ENCODE peak calls at places on chromosome 4, in five cellular contexts. R is CD4-positive, alpha-beta memory T cell; B is CD8-positive, alpha-beta memory T cell; W is DND-41; D is IMR-90. E is an unnamed sample.

GRCh38 chr4:181753189-181753588 is 490.0 kb upstream of the TENM3 start:
- DNase-seq in R (no peak), B (no peak), W (no peak), D (no peak), E (no peak)

GRCh38 chr4:80202784-80203553 is 5.7 kb downstream of the PRDM8 start:
- DNase-seq in R (peak; percentile 54), B (peak; percentile 25), W (no peak), D (peak; percentile 35), E (no peak)

GRCh38 chr4:112951362-112951962 is 98.0 kb upstream of the ANK2 start:
- DNase-seq in R (peak; percentile 3), B (no peak), W (no peak), D (peak; percentile 10), E (no peak)

GRCh38 chr4:74738756-74739155 is 55.6 kb downstream of the BTC start:
- DNase-seq in R (no peak), B (no peak), W (no peak), D (no peak), E (no peak)

GRCh38 chr4:25890653-25891485 is 23.2 kb upstream of the SMIM20 start:
- DNase-seq in R (no peak), B (no peak), W (no peak), D (no peak), E (no peak)

GRCh38 chr4:37601527-37601926 is 84.6 kb downstream of the RELL1 start:
- DNase-seq in R (no peak), B (no peak), W (no peak), D (peak; percentile 56), E (peak; percentile 10)

GRCh38 chr4:110667670-110668069 is 44.8 kb upstream of the PITX2 start:
- DNase-seq in R (no peak), B (no peak), W (no peak), D (no peak), E (no peak)

GRCh38 chr4:148109216-148109615 is 333.0 kb downstream of the NR3C2 start:
- DNase-seq in R (no peak), B (no peak), W (no peak), D (no peak), E (no peak)

GRCh38 chr4:180665994-180666818 is 1577.0 kb upstream of the TENM3 start:
- DNase-seq in R (no peak), B (no peak), W (peak; percentile 45), D (peak; percentile 63), E (peak; percentile 10)

GRCh38 chr4:54877006-54877405 is 219.2 kb downstream of the KIT start:
- DNase-seq in R (no peak), B (no peak), W (no peak), D (peak; percentile 83), E (no peak)

GRCh38 chr4:54882616-54883015 is 224.9 kb downstream of the KIT start:
- DNase-seq in R (no peak), B (no peak), W (no peak), D (peak; percentile 32), E (no peak)

GRCh38 chr4:54879576-54879975 is 221.8 kb downstream of the KIT start:
- DNase-seq in R (no peak), B (no peak), W (no peak), D (peak; percentile 87), E (no peak)
- H3K27ac ChIP-seq in R (no peak overlapping the region), B (no peak overlapping the region), W (no peak overlapping the region), D (no peak overlapping the region), E (no peak overlapping the region)

GRCh38 chr4:118113220-118113619 is 78.9 kb downstream of the NDST3 start:
- DNase-seq in R (no peak), B (no peak), W (no peak), D (peak; percentile 24), E (no peak)
- H3K27me3 ChIP-seq in R (no peaks in the 10 kb centered on the region), B (no peaks in the 10 kb centered on the region), W (no peaks in the 10 kb centered on the region), D (no peaks in the 10 kb centered on the region), E (no peaks in the 10 kb centered on the region)

GRCh38 chr4:124933521-124933920 is 221.0 kb upstream of the ANKRD50 start:
- DNase-seq in R (no peak), B (no peak), W (no peak), D (no peak), E (no peak)

GRCh38 chr4:124934921-124935320 is 222.4 kb upstream of the ANKRD50 start:
- DNase-seq in R (no peak), B (no peak), W (no peak), D (no peak), E (no peak)

GRCh38 chr4:124932447-124932846 is 219.9 kb upstream of the ANKRD50 start:
- DNase-seq in R (no peak), B (no peak), W (no peak), D (no peak), E (no peak)

GRCh38 chr4:124936427-124936826 is 223.9 kb upstream of the ANKRD50 start:
- DNase-seq in R (no peak), B (no peak), W (no peak), D (peak; percentile 60), E (no peak)

DNA sequence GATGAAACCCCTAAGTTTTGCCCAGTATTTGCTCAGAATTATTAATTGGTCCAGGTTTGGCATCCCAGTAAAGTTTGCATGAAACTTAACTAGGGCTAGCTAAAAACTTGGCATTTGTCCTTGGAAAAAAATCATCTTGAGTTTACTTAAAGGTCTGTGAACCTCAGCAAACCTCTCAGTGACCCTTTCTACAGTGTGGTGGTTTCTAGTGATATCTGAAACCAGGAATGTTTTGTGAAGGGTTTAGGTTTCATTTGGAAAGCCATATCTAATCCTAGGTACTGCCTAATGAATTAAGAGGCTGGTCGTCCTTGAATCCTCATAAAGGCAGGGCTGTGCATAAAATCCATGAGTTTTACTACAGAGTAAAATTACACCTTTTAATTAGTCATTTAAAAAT is 218.5 kb upstream of the ANKRD50 start:
- DNase-seq in R (no peak), B (no peak), W (no peak), D (peak; percentile 77), E (peak; percentile 42)
- H3K27ac ChIP-seq in R (no peak overlapping the region), B (no peak overlapping the region), W (no peak overlapping the region), D (no peak overlapping the region), E (no peak overlapping the region)

GRCh38 chr4:140740906-140741670 is 15.1 kb downstream of the TBC1D9 start:
- DNase-seq in R (no peak), B (no peak), W (no peak), D (no peak), E (no peak)

GRCh38 chr4:140744421-140744820 is 11.8 kb downstream of the TBC1D9 start:
- DNase-seq in R (no peak), B (no peak), W (no peak), D (no peak), E (no peak)

GRCh38 chr4:140740422-140740821 is 15.8 kb downstream of the TBC1D9 start:
- DNase-seq in R (no peak), B (no peak), W (no peak), D (no peak), E (no peak)

GRCh38 chr4:140743194-140743931 is 12.8 kb downstream of the TBC1D9 start:
- DNase-seq in R (no peak), B (no peak), W (no peak), D (peak; percentile 57), E (no peak)

GRCh38 chr4:140742838-140743193 is 13.4 kb downstream of the TBC1D9 start:
- DNase-seq in R (no peak), B (no peak), W (no peak), D (no peak), E (no peak)
- H3K27me3 ChIP-seq in R (no peaks in the 10 kb centered on the region), B (no peaks in the 10 kb centered on the region), W (peaks cover 6% of the 10 kb centered on the region), D (no peaks in the 10 kb centered on the region), E (no peaks in the 10 kb centered on the region)

DNA sequence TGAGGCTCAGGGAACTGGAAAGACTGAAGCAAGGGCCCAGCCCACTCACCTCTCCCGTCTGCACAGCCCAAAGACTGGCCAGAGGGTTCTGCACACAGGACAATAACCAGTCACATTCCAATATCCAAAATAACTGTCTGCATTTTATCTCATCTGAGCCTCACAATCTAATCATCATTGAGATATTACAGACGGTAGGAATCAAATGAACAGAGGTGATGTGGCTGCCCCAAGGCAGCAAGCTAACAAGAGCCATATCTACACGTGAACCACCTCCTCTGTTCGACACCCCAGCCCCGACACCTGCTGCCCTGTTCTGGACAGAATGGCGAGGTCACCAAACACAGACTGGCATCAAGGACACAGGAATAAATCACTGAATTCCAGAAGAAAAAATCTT is 60.5 kb downstream of the AFAP1 start:
- DNase-seq in R (no peak), B (no peak), W (no peak), D (no peak), E (no peak)
- H3K27ac ChIP-seq in R (no peak overlapping the region), B (no peak overlapping the region), W (no peak overlapping the region), D (peak overlapping the region; percentile 87), E (peak overlapping the region; percentile 79)

GRCh38 chr4:13534344-13535063 is 9.8 kb downstream of the NKX3-2 start:
- DNase-seq in R (no peak), B (no peak), W (no peak), D (no peak), E (no peak)

GRCh38 chr4:13535708-13536361 is 8.5 kb downstream of the NKX3-2 start:
- DNase-seq in R (no peak), B (no peak), W (no peak), D (no peak), E (no peak)

GRCh38 chr4:13536607-13537006 is 7.7 kb downstream of the NKX3-2 start:
- DNase-seq in R (no peak), B (no peak), W (no peak), D (no peak), E (no peak)

GRCh38 chr4:13533670-13534343 is 10.5 kb downstream of the NKX3-2 start:
- DNase-seq in R (no peak), B (no peak), W (no peak), D (no peak), E (no peak)

GRCh38 chr4:13535118-13535517 is 9.2 kb downstream of the NKX3-2 start:
- DNase-seq in R (no peak), B (no peak), W (no peak), D (no peak), E (no peak)
- H3K27me3 ChIP-seq in R (peaks cover 87% of the 10 kb centered on the region), B (peaks cover 94% of the 10 kb centered on the region), W (no peaks in the 10 kb centered on the region), D (peaks cover 96% of the 10 kb centered on the region), E (peaks cover 95% of the 10 kb centered on the region)

E was measured in AG04450.